ENCODE peak calls at places on chromosomes 11 and 22, in eight cellular contexts. I, A, K, W, Q, L, G and X are unnamed samples.

GRCh38 chr11:66951135-66951534 is 7.0 kb downstream of the PC start:
- DNase-seq in Q (no peak), W (no peak), A (no peak), L (no peak), I (no peak), G (no peak), K (no peak), X (no peak)

GRCh38 chr22:26671317-26672059 is 14.1 kb downstream of the MIAT start:
- DNase-seq in Q (no peak), A (no peak), I (no peak), K (no peak), L (no peak), W (no peak), G (no peak), X (no peak)

GRCh38 chr11:108170191-108170590 is 48.8 kb downstream of the ACAT1 start:
- DNase-seq in K (no peak), W (no peak), Q (no peak), G (no peak), I (no peak), A (no peak), L (no peak), X (no peak)

GRCh38 chr11:69443138-69443967 is 38.1 kb upstream of the LINC01488 start:
- DNase-seq in W (peak), K (peak), Q (peak), L (peak), A (peak), G (peak), I (peak), X (peak)

GRCh38 chr11:18329196-18329870 is 7.0 kb downstream of the GTF2H1 start:
- DNase-seq in A (no peak), I (no peak), Q (no peak), K (no peak), L (no peak), G (no peak), W (no peak), X (no peak)

GRCh38 chr11:132793831-132794230 is 738.5 kb downstream of the OPCML start:
- DNase-seq in Q (no peak), W (no peak), K (no peak), I (no peak), A (no peak), L (no peak), G (no peak), X (no peak)

GRCh38 chr11:35477871-35478270 is 47.5 kb downstream of the PAMR1 start:
- DNase-seq in L (peak), W (no peak), I (no peak), G (no peak), Q (no peak), K (no peak), A (no peak), X (no peak)

GRCh38 chr11:60098508-60098907 is 10.0 kb downstream of the MS4A2 start:
- DNase-seq in A (no peak), Q (no peak), G (no peak), W (no peak), L (no peak), I (no peak), K (no peak), X (no peak)

GRCh38 chr11:95084509-95084908 is 5.1 kb upstream of the ENDOD1 start:
- DNase-seq in G (no peak), K (no peak), W (no peak), I (no peak), A (no peak), Q (no peak), L (no peak), X (no peak)

GRCh38 chr11:71305451-71306125 is 53.2 kb upstream of the SHANK2 start:
- DNase-seq in G (no peak), Q (no peak), A (no peak), L (no peak), I (peak), W (no peak), K (no peak), X (peak)

GRCh38 chr11:35474677-35475076 is 50.7 kb downstream of the PAMR1 start:
- DNase-seq in L (no peak), A (no peak), G (no peak), K (no peak), I (no peak), W (no peak), Q (peak), X (no peak)

GRCh38 chr11:102114032-102114431 is 3.8 kb downstream of the YAP1 start:
- DNase-seq in W (no peak), K (no peak), Q (no peak), A (no peak), L (no peak), I (no peak), G (no peak), X (no peak)

GRCh38 chr22:37205046-37205445 is 7.2 kb downstream of the SSTR3 start:
- DNase-seq in I (no peak), K (no peak), W (no peak), A (no peak), Q (no peak), G (no peak), L (no peak), X (no peak)

GRCh38 chr11:2691355-2691761 is 8.4 kb downstream of the KCNQ1OT1 start:
- DNase-seq in I (no peak), L (no peak), Q (no peak), W (no peak), K (no peak), G (no peak), A (no peak), X (no peak)

GRCh38 chr11:13940611-13941256 is 21.8 kb upstream of the SPON1 start:
- DNase-seq in W (no peak), L (no peak), A (no peak), G (no peak), I (no peak), Q (no peak), K (no peak), X (no peak)

GRCh38 chr11:69534166-69534530 is 52.7 kb downstream of the LINC01488 start:
- DNase-seq in G (no peak), L (no peak), K (no peak), Q (no peak), A (no peak), W (no peak), I (no peak), X (no peak)

GRCh38 chr11:85752890-85753581 is 57.9 kb downstream of the SYTL2 start:
- DNase-seq in G (no peak), K (no peak), Q (peak), I (no peak), W (no peak), A (no peak), L (no peak), X (no peak)

GRCh38 chr11:73538381-73538872 is 59.5 kb downstream of the FAM168A start:
- DNase-seq in G (no peak), Q (peak), A (peak), W (no peak), L (no peak), K (no peak), I (no peak), X (no peak)

GRCh38 chr11:29119691-29120328 is 897.0 kb downstream of the KCNA4 start:
- DNase-seq in I (no peak), G (peak), A (peak), Q (peak), K (no peak), W (peak), L (no peak), X (no peak)

GRCh38 chr11:32087602-32088001 is 3.3 kb upstream of the RCN1 start:
- DNase-seq in L (no peak), I (no peak), G (peak), W (no peak), Q (peak), A (peak), K (no peak), X (no peak)

GRCh38 chr22:23532756-23533155 is 47.3 kb downstream of the IGLL1 start:
- DNase-seq in W (no peak), I (no peak), K (no peak), L (no peak), G (no peak), A (no peak), Q (no peak), X (no peak)

GRCh38 chr22:32341122-32341740 is 16.4 kb upstream of the RFPL3 start:
- DNase-seq in Q (no peak), K (no peak), L (no peak), W (no peak), G (no peak), I (peak), A (no peak), X (peak)

GRCh38 chr11:8309862-8310261 is 46.2 kb upstream of the LMO1 start:
- DNase-seq in Q (no peak), G (no peak), K (no peak), L (peak), A (no peak), I (no peak), W (no peak), X (no peak)

GRCh38 chr11:79466411-79466810 is 25.6 kb upstream of the TENM4 start:
- DNase-seq in L (no peak), I (no peak), K (no peak), Q (peak), G (peak), W (no peak), A (peak), X (no peak)

GRCh38 chr22:50485221-50486131 is 1.2 kb upstream of the MIOX start:
- DNase-seq in A (peak), G (peak), W (no peak), I (no peak), K (no peak), L (no peak), Q (peak), X (no peak)

GRCh38 chr22:35524966-35525686 is 15.5 kb upstream of the RASD2 start:
- DNase-seq in W (no peak), Q (peak), K (no peak), A (peak), I (no peak), G (no peak), L (no peak), X (no peak)

GRCh38 chr22:39471421-39472141 is 14.8 kb downstream of the MGAT3 start:
- DNase-seq in I (no peak), Q (peak), W (no peak), G (peak), L (peak), A (peak), K (no peak), X (no peak)

GRCh38 chr11:91981995-91982394 is 242.6 kb upstream of the FAT3 start:
- DNase-seq in Q (peak), I (no peak), W (peak), G (peak), A (peak), K (no peak), L (no peak), X (no peak)

GRCh38 chr22:39727541-39727940 is 157.0 kb downstream of the CACNA1I start:
- DNase-seq in G (no peak), Q (no peak), L (no peak), K (no peak), I (no peak), W (peak), A (no peak), X (peak)

GRCh38 chr11:798093-798713 is at the start of gene SLC25A22:
- DNase-seq in G (peak), A (peak), Q (peak), W (peak), L (peak), K (peak), I (peak), X (peak)

GRCh38 chr22:24514241-24515024 is 19.3 kb downstream of the UPB1 start:
- DNase-seq in K (no peak), W (no peak), A (no peak), I (no peak), Q (no peak), G (no peak), L (no peak), X (no peak)

GRCh38 chr22:36617694-36618522 is 85.6 kb downstream of the CACNG2 start:
- DNase-seq in W (no peak), A (no peak), K (no peak), Q (no peak), I (no peak), L (no peak), G (no peak), X (no peak)

DNA sequence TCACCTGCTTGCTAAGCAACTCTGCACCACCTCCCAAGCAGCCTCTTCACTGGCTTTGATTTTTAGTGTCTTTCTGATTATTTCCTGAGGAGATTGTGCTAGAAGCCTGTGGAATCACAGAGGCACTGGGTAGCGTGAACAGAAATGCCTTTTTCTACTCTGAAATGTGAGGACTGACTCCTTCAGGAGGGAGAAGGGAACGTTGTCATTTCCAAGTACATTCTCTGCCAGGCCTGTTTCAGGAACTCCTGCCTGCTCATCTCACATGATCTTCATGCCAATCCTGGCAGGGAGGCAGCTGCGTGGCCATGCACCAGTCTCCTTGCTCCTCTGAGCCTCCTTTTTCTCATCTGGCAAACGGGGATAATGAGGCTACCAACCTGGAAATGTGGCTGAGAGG is 49.8 kb upstream of the PRDM11 start:
- DNase-seq in G (no peak), K (no peak), Q (no peak), A (no peak), L (no peak), W (no peak), I (peak), X (peak)
- TF ChIP-seq CTCF in G (no peak), K (no peak), Q (no peak), A (peak), L (no peak), W (no peak), I (no peak), X (peak)

GRCh38 chr11:128553662-128554392 is 33.5 kb downstream of the ETS1 start:
- DNase-seq in Q (peak), I (no peak), L (no peak), W (no peak), K (no peak), G (peak), A (no peak), X (no peak)
- TF ChIP-seq CTCF in Q (peak), I (no peak), L (peak), W (no peak), K (no peak), G (peak), A (peak), X (no peak)

DNA sequence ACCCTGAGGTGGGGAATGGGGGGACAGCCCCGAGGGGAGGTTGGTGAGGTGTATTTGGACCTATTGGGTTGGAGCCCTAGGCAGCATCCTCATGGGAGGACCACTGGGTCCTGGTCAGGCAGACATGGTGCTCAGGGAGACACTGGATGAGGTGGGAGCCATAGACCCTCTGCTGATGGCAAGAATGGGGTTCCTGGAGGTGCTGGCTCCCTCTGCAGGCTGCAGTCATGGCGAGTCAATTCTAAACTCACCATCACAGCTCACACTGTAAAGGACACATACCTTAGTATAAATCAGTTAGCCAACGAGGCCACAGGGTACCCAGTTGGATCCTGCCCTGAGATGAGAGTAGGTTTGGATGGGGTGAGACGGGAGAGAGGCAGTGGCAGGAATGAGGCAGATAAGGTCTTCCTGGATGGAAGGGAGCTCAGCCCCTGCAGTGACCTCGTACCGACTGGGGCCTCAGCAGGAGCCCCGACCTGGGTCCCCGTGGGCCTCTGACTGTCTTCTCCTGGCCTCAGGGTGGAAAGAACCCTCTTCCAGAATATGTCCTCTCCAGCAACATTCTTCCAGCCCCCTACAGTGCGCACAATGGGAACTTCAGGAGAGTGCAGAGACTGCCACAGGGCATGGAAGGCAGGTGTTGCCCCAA is 1.7 kb upstream of the GAB4 start:
- DNase-seq in K (no peak), A (no peak), W (no peak), L (no peak), I (no peak), G (no peak), Q (no peak), X (no peak)
- TF ChIP-seq CTCF in K (no peak), A (no peak), W (no peak), L (no peak), I (no peak), G (no peak), Q (no peak), X (no peak)

GRCh38 chr11:113615773-113616172 is 90.3 kb downstream of the TMPRSS5 start:
- DNase-seq in G (no peak), A (peak), Q (peak), I (no peak), L (no peak), W (no peak), K (no peak), X (no peak)

GRCh38 chr11:113613619-113614018 is 92.5 kb downstream of the TMPRSS5 start:
- DNase-seq in G (no peak), K (no peak), L (no peak), I (no peak), Q (no peak), W (no peak), A (no peak), X (no peak)

GRCh38 chr11:113618360-113618759 is 87.7 kb downstream of the TMPRSS5 start:
- DNase-seq in L (no peak), Q (no peak), A (peak), K (no peak), W (no peak), I (no peak), G (no peak), X (no peak)

GRCh38 chr11:113615098-113615497 is 91.0 kb downstream of the TMPRSS5 start:
- DNase-seq in Q (peak), K (no peak), A (no peak), I (no peak), G (no peak), L (no peak), W (no peak), X (no peak)

DNA sequence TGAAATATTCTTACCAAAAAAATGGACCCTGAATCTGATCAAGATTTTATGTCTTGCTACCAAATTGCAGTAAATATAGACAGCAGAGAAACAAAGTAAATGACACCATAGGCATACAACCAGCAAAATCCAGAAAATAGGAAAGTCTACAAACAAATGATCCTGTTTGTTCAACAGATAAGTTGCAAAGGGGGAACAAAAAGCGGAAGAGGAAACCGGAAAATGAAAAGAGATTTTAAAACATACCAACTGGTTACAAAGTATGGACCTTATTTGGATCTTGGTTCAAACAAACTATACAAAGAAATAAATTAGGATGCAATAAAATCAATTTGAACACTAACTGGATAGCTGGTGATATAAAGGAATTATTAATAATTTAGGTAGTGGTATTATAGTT is 92.0 kb downstream of the TMPRSS5 start:
- DNase-seq in W (no peak), Q (no peak), L (no peak), I (no peak), K (no peak), G (no peak), A (no peak), X (no peak)
- TF ChIP-seq CTCF in W (no peak), Q (no peak), L (no peak), I (no peak), K (no peak), G (no peak), A (no peak), X (no peak)

GRCh38 chr11:12052676-12053605 is 44.5 kb upstream of the DKK3 start:
- DNase-seq in G (no peak), I (no peak), Q (no peak), W (no peak), A (no peak), K (no peak), L (no peak), X (peak)
- TF ChIP-seq CTCF in G (peak), I (no peak), Q (peak), W (no peak), A (no peak), K (no peak), L (peak), X (peak)

GRCh38 chr11:47178305-47178704 is 1.6 kb upstream of the ARFGAP2 start:
- DNase-seq in G (no peak), I (no peak), W (no peak), L (no peak), A (no peak), Q (no peak), K (no peak), X (no peak)

GRCh38 chr11:47180006-47180787 is 3.5 kb upstream of the ARFGAP2 start:
- DNase-seq in I (no peak), G (no peak), L (no peak), Q (no peak), A (no peak), W (no peak), K (no peak), X (no peak)

GRCh38 chr11:47178737-47179654 is 2.3 kb upstream of the ARFGAP2 start:
- DNase-seq in K (no peak), G (no peak), L (no peak), Q (no peak), W (no peak), A (no peak), I (no peak), X (no peak)

GRCh38 chr11:47181271-47181670 is 4.6 kb upstream of the ARFGAP2 start:
- DNase-seq in I (no peak), G (no peak), W (no peak), Q (no peak), A (no peak), K (no peak), L (no peak), X (no peak)

DNA sequence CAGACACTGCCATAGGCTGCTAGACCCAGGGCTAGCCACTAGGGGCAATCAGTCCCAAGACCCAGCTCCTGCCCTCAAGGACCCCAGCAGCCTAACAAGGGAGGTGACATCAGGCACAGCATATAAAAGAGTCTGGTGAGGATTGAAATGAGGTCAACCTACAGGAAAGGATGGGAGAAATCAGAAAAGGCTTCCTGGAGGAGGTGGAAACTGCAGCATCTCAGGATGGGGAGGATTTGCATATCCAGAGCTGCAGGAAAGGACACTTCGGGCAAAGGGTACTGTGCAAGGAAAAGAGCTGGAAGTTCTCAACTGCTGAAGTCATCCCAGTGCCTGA is 2.9 kb upstream of the ARFGAP2 start:
- DNase-seq in W (peak), A (peak), K (peak), L (peak), I (no peak), Q (peak), G (peak), X (no peak)
- TF ChIP-seq CTCF in W (peak), A (peak), K (peak), L (peak), I (peak), Q (peak), G (peak), X (peak)